ENCODE peak calls at places on chromosome 1, in four cellular contexts. One of them, this sample, is unnamed.

GRCh38 chr1:172040466-172040865 is 199.2 kb downstream of the DNM3 start:
- DNase-seq in stimulated activated CD4-positive, alpha-beta T cell treated with anti-CD3 and anti-CD28 coated beads, Interleukin-2, amount 100 ng/mL, for 24 hours: no peak
- DNase-seq in left ventricle myocardium superior: no peak
- DNase-seq in posterior cingulate gyrus: no peak
- DNase-seq in this sample: no peak

GRCh38 chr1:29633271-29633615 is 396.9 kb downstream of the PTPRU start:
- DNase-seq in stimulated activated CD4-positive, alpha-beta T cell treated with anti-CD3 and anti-CD28 coated beads, Interleukin-2, amount 100 ng/mL, for 24 hours: no peak
- DNase-seq in left ventricle myocardium superior: no peak
- DNase-seq in posterior cingulate gyrus: no peak
- DNase-seq in this sample: no peak

GRCh38 chr1:48841945-48842344 is 65.3 kb upstream of the BEND5 start:
- DNase-seq in stimulated activated CD4-positive, alpha-beta T cell treated with anti-CD3 and anti-CD28 coated beads, Interleukin-2, amount 100 ng/mL, for 24 hours: no peak
- DNase-seq in left ventricle myocardium superior: no peak
- DNase-seq in posterior cingulate gyrus: no peak
- DNase-seq in this sample: no peak

GRCh38 chr1:247769603-247770002 is 9.2 kb upstream of the OR1C1 start:
- DNase-seq in stimulated activated CD4-positive, alpha-beta T cell treated with anti-CD3 and anti-CD28 coated beads, Interleukin-2, amount 100 ng/mL, for 24 hours: no peak
- DNase-seq in left ventricle myocardium superior: no peak
- DNase-seq in posterior cingulate gyrus: no peak
- DNase-seq in this sample: no peak

GRCh38 chr1:222010306-222010705 is 268.4 kb upstream of the DUSP10 start:
- DNase-seq in stimulated activated CD4-positive, alpha-beta T cell treated with anti-CD3 and anti-CD28 coated beads, Interleukin-2, amount 100 ng/mL, for 24 hours: no peak
- DNase-seq in left ventricle myocardium superior: no peak
- DNase-seq in posterior cingulate gyrus: no peak
- DNase-seq in this sample: no peak

GRCh38 chr1:209823143-209824041 is 4.4 kb upstream of the UTP25 start:
- DNase-seq in stimulated activated CD4-positive, alpha-beta T cell treated with anti-CD3 and anti-CD28 coated beads, Interleukin-2, amount 100 ng/mL, for 24 hours: no peak
- DNase-seq in left ventricle myocardium superior: no peak
- DNase-seq in posterior cingulate gyrus: no peak
- DNase-seq in this sample: peak

GRCh38 chr1:90394247-90394646 is 322.9 kb downstream of the BARHL2 start:
- DNase-seq in stimulated activated CD4-positive, alpha-beta T cell treated with anti-CD3 and anti-CD28 coated beads, Interleukin-2, amount 100 ng/mL, for 24 hours: no peak
- DNase-seq in left ventricle myocardium superior: no peak
- DNase-seq in posterior cingulate gyrus: no peak
- DNase-seq in this sample: no peak

GRCh38 chr1:9892563-9893528 is 17.2 kb downstream of the CTNNBIP1 start:
- DNase-seq in stimulated activated CD4-positive, alpha-beta T cell treated with anti-CD3 and anti-CD28 coated beads, Interleukin-2, amount 100 ng/mL, for 24 hours: no peak
- DNase-seq in left ventricle myocardium superior: no peak
- DNase-seq in posterior cingulate gyrus: no peak
- DNase-seq in this sample: no peak

GRCh38 chr1:15110867-15111230 is 42.7 kb upstream of the TMEM51 start:
- DNase-seq in stimulated activated CD4-positive, alpha-beta T cell treated with anti-CD3 and anti-CD28 coated beads, Interleukin-2, amount 100 ng/mL, for 24 hours: no peak
- DNase-seq in left ventricle myocardium superior: no peak
- DNase-seq in posterior cingulate gyrus: no peak
- DNase-seq in this sample: no peak

GRCh38 chr1:165539908-165540307 is 3.9 kb upstream of the LRRC52 start:
- DNase-seq in stimulated activated CD4-positive, alpha-beta T cell treated with anti-CD3 and anti-CD28 coated beads, Interleukin-2, amount 100 ng/mL, for 24 hours: no peak
- DNase-seq in left ventricle myocardium superior: no peak
- DNase-seq in posterior cingulate gyrus: no peak
- DNase-seq in this sample: no peak

GRCh38 chr1:155208656-155209372 is at the start of gene MTX1:
- DNase-seq in stimulated activated CD4-positive, alpha-beta T cell treated with anti-CD3 and anti-CD28 coated beads, Interleukin-2, amount 100 ng/mL, for 24 hours: peak
- DNase-seq in left ventricle myocardium superior: peak
- DNase-seq in posterior cingulate gyrus: peak
- DNase-seq in this sample: peak

GRCh38 chr1:241716915-241717651 is 65.0 kb downstream of the WDR64 start:
- DNase-seq in stimulated activated CD4-positive, alpha-beta T cell treated with anti-CD3 and anti-CD28 coated beads, Interleukin-2, amount 100 ng/mL, for 24 hours: no peak
- DNase-seq in left ventricle myocardium superior: no peak
- DNase-seq in posterior cingulate gyrus: no peak
- DNase-seq in this sample: peak

GRCh38 chr1:202349263-202349928 is 897 bp downstream of the PPP1R12B start:
- DNase-seq in stimulated activated CD4-positive, alpha-beta T cell treated with anti-CD3 and anti-CD28 coated beads, Interleukin-2, amount 100 ng/mL, for 24 hours: peak
- DNase-seq in left ventricle myocardium superior: no peak
- DNase-seq in posterior cingulate gyrus: no peak
- DNase-seq in this sample: no peak

GRCh38 chr1:170162385-170163226 is 16.8 kb downstream of the NTMT2 start:
- DNase-seq in stimulated activated CD4-positive, alpha-beta T cell treated with anti-CD3 and anti-CD28 coated beads, Interleukin-2, amount 100 ng/mL, for 24 hours: no peak
- DNase-seq in left ventricle myocardium superior: peak
- DNase-seq in posterior cingulate gyrus: no peak
- DNase-seq in this sample: no peak

GRCh38 chr1:216237927-216238550 is 185.2 kb downstream of the USH2A start:
- DNase-seq in stimulated activated CD4-positive, alpha-beta T cell treated with anti-CD3 and anti-CD28 coated beads, Interleukin-2, amount 100 ng/mL, for 24 hours: no peak
- DNase-seq in left ventricle myocardium superior: no peak
- DNase-seq in posterior cingulate gyrus: no peak
- DNase-seq in this sample: no peak

GRCh38 chr1:81312272-81312754 is 488.4 kb upstream of the ADGRL2 start:
- DNase-seq in stimulated activated CD4-positive, alpha-beta T cell treated with anti-CD3 and anti-CD28 coated beads, Interleukin-2, amount 100 ng/mL, for 24 hours: no peak
- DNase-seq in left ventricle myocardium superior: no peak
- DNase-seq in posterior cingulate gyrus: no peak
- DNase-seq in this sample: no peak

GRCh38 chr1:167671727-167672511 is 41.9 kb downstream of the RCSD1 start:
- DNase-seq in stimulated activated CD4-positive, alpha-beta T cell treated with anti-CD3 and anti-CD28 coated beads, Interleukin-2, amount 100 ng/mL, for 24 hours: no peak
- DNase-seq in left ventricle myocardium superior: no peak
- DNase-seq in posterior cingulate gyrus: no peak
- DNase-seq in this sample: no peak

GRCh38 chr1:37497832-37498231 is 16.7 kb downstream of the MEAF6 start:
- DNase-seq in stimulated activated CD4-positive, alpha-beta T cell treated with anti-CD3 and anti-CD28 coated beads, Interleukin-2, amount 100 ng/mL, for 24 hours: no peak
- DNase-seq in left ventricle myocardium superior: no peak
- DNase-seq in posterior cingulate gyrus: no peak
- DNase-seq in this sample: no peak

GRCh38 chr1:71399594-71399993 is 318.8 kb upstream of the ZRANB2 start:
- DNase-seq in stimulated activated CD4-positive, alpha-beta T cell treated with anti-CD3 and anti-CD28 coated beads, Interleukin-2, amount 100 ng/mL, for 24 hours: no peak
- DNase-seq in left ventricle myocardium superior: no peak
- DNase-seq in posterior cingulate gyrus: no peak
- DNase-seq in this sample: no peak

GRCh38 chr1:36864182-36865079 is 169.9 kb downstream of the GRIK3 start:
- DNase-seq in stimulated activated CD4-positive, alpha-beta T cell treated with anti-CD3 and anti-CD28 coated beads, Interleukin-2, amount 100 ng/mL, for 24 hours: peak
- DNase-seq in left ventricle myocardium superior: no peak
- DNase-seq in posterior cingulate gyrus: no peak
- DNase-seq in this sample: peak

GRCh38 chr1:192877283-192877886 is 68.5 kb downstream of the RGS2 start:
- DNase-seq in stimulated activated CD4-positive, alpha-beta T cell treated with anti-CD3 and anti-CD28 coated beads, Interleukin-2, amount 100 ng/mL, for 24 hours: no peak
- DNase-seq in left ventricle myocardium superior: no peak
- DNase-seq in posterior cingulate gyrus: no peak
- DNase-seq in this sample: no peak

GRCh38 chr1:95352767-95353166 is 118.8 kb downstream of the RWDD3 start:
- DNase-seq in stimulated activated CD4-positive, alpha-beta T cell treated with anti-CD3 and anti-CD28 coated beads, Interleukin-2, amount 100 ng/mL, for 24 hours: no peak
- DNase-seq in left ventricle myocardium superior: no peak
- DNase-seq in posterior cingulate gyrus: no peak
- DNase-seq in this sample: no peak

GRCh38 chr1:50271968-50272578 is 151.2 kb downstream of the DMRTA2 start:
- DNase-seq in stimulated activated CD4-positive, alpha-beta T cell treated with anti-CD3 and anti-CD28 coated beads, Interleukin-2, amount 100 ng/mL, for 24 hours: peak
- DNase-seq in left ventricle myocardium superior: peak
- DNase-seq in posterior cingulate gyrus: peak
- DNase-seq in this sample: peak

GRCh38 chr1:8989821-8990220 is 36.4 kb downstream of the SLC2A7 start:
- DNase-seq in stimulated activated CD4-positive, alpha-beta T cell treated with anti-CD3 and anti-CD28 coated beads, Interleukin-2, amount 100 ng/mL, for 24 hours: no peak
- DNase-seq in left ventricle myocardium superior: no peak
- DNase-seq in posterior cingulate gyrus: no peak
- DNase-seq in this sample: no peak

GRCh38 chr1:154446292-154446691 is 41.1 kb downstream of the IL6R start:
- DNase-seq in stimulated activated CD4-positive, alpha-beta T cell treated with anti-CD3 and anti-CD28 coated beads, Interleukin-2, amount 100 ng/mL, for 24 hours: no peak
- DNase-seq in left ventricle myocardium superior: no peak
- DNase-seq in posterior cingulate gyrus: no peak
- DNase-seq in this sample: no peak

GRCh38 chr1:19852036-19852435 is 30.2 kb upstream of the OTUD3 start:
- DNase-seq in stimulated activated CD4-positive, alpha-beta T cell treated with anti-CD3 and anti-CD28 coated beads, Interleukin-2, amount 100 ng/mL, for 24 hours: no peak
- DNase-seq in left ventricle myocardium superior: no peak
- DNase-seq in posterior cingulate gyrus: no peak
- DNase-seq in this sample: no peak

GRCh38 chr1:191592111-191592510 is 566.2 kb upstream of the RGS18 start:
- DNase-seq in stimulated activated CD4-positive, alpha-beta T cell treated with anti-CD3 and anti-CD28 coated beads, Interleukin-2, amount 100 ng/mL, for 24 hours: no peak
- DNase-seq in left ventricle myocardium superior: no peak
- DNase-seq in posterior cingulate gyrus: no peak
- DNase-seq in this sample: no peak

GRCh38 chr1:59081795-59082194 is 215.1 kb upstream of the FGGY start:
- DNase-seq in stimulated activated CD4-positive, alpha-beta T cell treated with anti-CD3 and anti-CD28 coated beads, Interleukin-2, amount 100 ng/mL, for 24 hours: no peak
- DNase-seq in left ventricle myocardium superior: no peak
- DNase-seq in posterior cingulate gyrus: no peak
- DNase-seq in this sample: no peak

GRCh38 chr1:208314431-208314830 is 70.2 kb upstream of the PLXNA2 start:
- DNase-seq in stimulated activated CD4-positive, alpha-beta T cell treated with anti-CD3 and anti-CD28 coated beads, Interleukin-2, amount 100 ng/mL, for 24 hours: no peak
- DNase-seq in left ventricle myocardium superior: no peak
- DNase-seq in posterior cingulate gyrus: no peak
- DNase-seq in this sample: no peak

GRCh38 chr1:79575424-79575823 is 568.9 kb upstream of the ADGRL4 start:
- DNase-seq in stimulated activated CD4-positive, alpha-beta T cell treated with anti-CD3 and anti-CD28 coated beads, Interleukin-2, amount 100 ng/mL, for 24 hours: no peak
- DNase-seq in left ventricle myocardium superior: no peak
- DNase-seq in posterior cingulate gyrus: no peak
- DNase-seq in this sample: no peak

GRCh38 chr1:180365039-180365438 is 135.0 kb downstream of the LHX4 start:
- DNase-seq in stimulated activated CD4-positive, alpha-beta T cell treated with anti-CD3 and anti-CD28 coated beads, Interleukin-2, amount 100 ng/mL, for 24 hours: no peak
- DNase-seq in left ventricle myocardium superior: no peak
- DNase-seq in posterior cingulate gyrus: no peak
- DNase-seq in this sample: no peak

GRCh38 chr1:44227211-44227610 is 13.9 kb downstream of the DMAP1 start:
- DNase-seq in stimulated activated CD4-positive, alpha-beta T cell treated with anti-CD3 and anti-CD28 coated beads, Interleukin-2, amount 100 ng/mL, for 24 hours: no peak
- DNase-seq in left ventricle myocardium superior: no peak
- DNase-seq in posterior cingulate gyrus: no peak
- DNase-seq in this sample: no peak

GRCh38 chr1:7705048-7705907 is 65.8 kb upstream of the VAMP3 start:
- DNase-seq in stimulated activated CD4-positive, alpha-beta T cell treated with anti-CD3 and anti-CD28 coated beads, Interleukin-2, amount 100 ng/mL, for 24 hours: peak
- DNase-seq in left ventricle myocardium superior: peak
- DNase-seq in posterior cingulate gyrus: peak
- DNase-seq in this sample: no peak

This sample was measured in stimulated activated naive CD8-positive, alpha-beta T cell treated with anti-CD3 and anti-CD28 coated beads, Interleukin-15, amount 100 ng/mL, for 72 hours.